ENCODE peak calls at places on chromosomes 4 and X, in ten cellular contexts. B is GM20000, Z is heart right ventricle, C is tibial artery, G is nephron progenitor cell, T is uterus, R is foreskin fibroblast, A is left lung, W is mucosa of descending colon, O is astrocyte of the spinal cord. H is an unnamed sample.

GRCh38 chrX:139077303-139078131 is 366.0 kb upstream of the FGF13 start:
- DNase-seq in Z (no peak), R (peak), W (no peak), O (peak), C (no peak), A (no peak), G (no peak), B (no peak), T (no peak), H (peak)

GRCh38 chr4:2660596-2661211 is 95.4 kb downstream of the TNIP2 start:
- DNase-seq in W (no peak), R (peak), B (no peak), Z (no peak), C (no peak), A (no peak), T (no peak), O (no peak), G (no peak), H (no peak)

GRCh38 chrX:46979340-46979739 is 67.1 kb downstream of the JADE3 start:
- DNase-seq in W (no peak), Z (no peak), C (no peak), O (peak), B (no peak), R (peak), G (no peak), A (no peak), T (no peak), H (peak)

GRCh38 chr4:57492479-57492878 is 382.3 kb upstream of the IGFBP7 start:
- DNase-seq in C (no peak), T (no peak), W (no peak), Z (peak), B (no peak), O (no peak), R (no peak), G (no peak), A (no peak), H (no peak)

GRCh38 chr4:12041828-12042227 is 613.1 kb upstream of the HS3ST1 start:
- DNase-seq in O (no peak), Z (no peak), T (no peak), C (no peak), G (peak), A (no peak), B (no peak), R (no peak), W (no peak), H (no peak)

GRCh38 chr4:82500106-82500738 is 61.6 kb downstream of the TMEM150C start:
- DNase-seq in Z (no peak), G (no peak), B (no peak), A (no peak), W (no peak), R (peak), C (no peak), T (no peak), O (no peak), H (peak)

GRCh38 chr4:40228497-40229365 is 31.9 kb downstream of the RHOH start:
- DNase-seq in R (no peak), G (no peak), O (no peak), B (peak), A (no peak), T (no peak), C (no peak), Z (no peak), W (no peak), H (no peak)

GRCh38 chr4:77415689-77416088 is 189.9 kb upstream of the CXCL13 start:
- DNase-seq in G (no peak), Z (no peak), O (no peak), C (no peak), B (no peak), A (no peak), W (no peak), R (no peak), T (no peak), H (no peak)

GRCh38 chr4:131534944-131535640 is 1614.0 kb upstream of the PCDH10 start:
- DNase-seq in B (no peak), Z (no peak), A (no peak), O (no peak), G (no peak), W (no peak), T (no peak), R (no peak), C (no peak), H (no peak)

GRCh38 chr4:153205028-153205648 is 895 bp downstream of the TRIM2 start:
- DNase-seq in A (no peak), B (no peak), T (no peak), G (peak), O (no peak), C (no peak), Z (no peak), R (no peak), W (peak), H (no peak)

GRCh38 chrX:153816821-153817220 is 13.5 kb downstream of the PDZD4 start:
- DNase-seq in G (no peak), B (no peak), O (no peak), W (no peak), C (no peak), A (no peak), T (no peak), R (no peak), Z (no peak), H (no peak)

DNA sequence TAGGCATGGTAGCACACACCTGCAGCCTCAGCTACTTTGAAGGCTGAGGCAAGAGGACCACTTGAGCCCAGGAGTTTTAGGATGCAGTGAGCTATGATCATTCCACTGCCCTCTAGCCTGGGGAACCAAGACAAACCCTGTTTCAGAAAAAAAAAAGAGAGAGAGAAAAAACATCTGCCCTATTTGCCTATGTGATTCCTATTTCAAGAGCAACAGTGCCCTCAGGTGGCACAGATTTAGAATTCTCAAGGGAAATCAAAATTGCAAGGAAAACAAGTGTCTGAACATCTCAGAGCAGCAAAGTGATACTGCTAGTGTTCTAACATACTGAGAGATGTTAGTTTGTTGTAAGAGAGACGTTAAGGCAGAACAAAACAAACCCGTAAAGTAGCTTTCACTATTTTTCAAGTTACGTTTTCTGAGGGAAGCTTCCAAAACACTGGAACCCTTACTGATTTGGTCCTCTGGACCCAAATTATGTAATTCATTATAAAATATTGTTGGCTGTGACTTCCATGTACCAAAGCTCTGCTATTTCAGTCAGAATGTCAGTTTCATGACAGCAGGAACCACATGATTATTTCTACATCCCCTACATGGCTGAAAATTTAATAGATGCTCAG is 7.9 kb downstream of the BDH2 start:
- DNase-seq in T (no peak), Z (no peak), R (peak), A (no peak), G (peak), O (peak), B (peak), C (no peak), W (no peak), H (peak)
- TF ChIP-seq CTCF in T (peak), Z (no peak), R (peak), A (peak), G (peak), O (peak), B (peak), C (no peak), W (no peak), H (peak)

DNA sequence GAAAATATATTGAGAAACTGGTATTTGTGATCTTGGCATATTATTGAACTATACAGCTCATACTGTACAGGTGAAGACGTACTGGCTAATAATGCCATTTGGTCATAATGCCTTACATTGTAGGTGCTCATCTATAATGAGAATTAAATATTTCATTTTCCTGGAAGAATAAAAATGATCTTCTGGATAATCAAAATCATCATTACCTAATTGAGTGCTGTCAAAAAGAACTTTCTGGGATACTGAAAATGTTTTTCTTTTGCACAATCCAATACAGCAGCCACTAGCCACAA is 4.1 kb downstream of the RASGEF1B start:
- DNase-seq in B (no peak), O (no peak), T (no peak), Z (no peak), W (no peak), R (no peak), G (no peak), A (no peak), C (no peak), H (no peak)
- TF ChIP-seq CTCF in B (no peak), O (no peak), T (no peak), Z (no peak), W (no peak), R (no peak), G (peak), A (no peak), C (no peak), H (peak)

DNA sequence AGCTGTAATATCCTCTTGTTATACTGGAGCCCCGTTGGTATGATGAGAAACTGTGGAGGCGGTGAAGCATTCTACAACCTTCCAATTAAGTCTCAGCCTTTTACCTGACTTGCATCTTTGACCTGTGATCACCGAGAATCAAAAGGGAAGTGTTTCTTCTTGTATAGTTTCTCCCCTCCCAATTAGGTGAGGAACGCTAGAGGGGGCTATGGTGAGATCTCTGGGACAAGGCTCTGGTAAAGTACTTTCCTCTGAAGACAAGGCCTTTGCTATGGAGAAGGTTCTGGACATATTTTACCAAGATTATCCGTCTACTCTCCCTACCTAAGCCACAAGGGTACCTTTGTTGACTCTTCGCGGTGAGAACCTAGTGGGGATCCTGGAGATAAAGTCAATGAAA is 111.3 kb downstream of the CBLL2 start:
- DNase-seq in A (no peak), B (no peak), T (no peak), R (no peak), W (no peak), C (no peak), O (no peak), G (no peak), Z (no peak), H (no peak)
- TF ChIP-seq CTCF in A (no peak), B (no peak), T (no peak), R (no peak), W (no peak), C (no peak), O (peak), G (no peak), Z (no peak), H (no peak)

DNA sequence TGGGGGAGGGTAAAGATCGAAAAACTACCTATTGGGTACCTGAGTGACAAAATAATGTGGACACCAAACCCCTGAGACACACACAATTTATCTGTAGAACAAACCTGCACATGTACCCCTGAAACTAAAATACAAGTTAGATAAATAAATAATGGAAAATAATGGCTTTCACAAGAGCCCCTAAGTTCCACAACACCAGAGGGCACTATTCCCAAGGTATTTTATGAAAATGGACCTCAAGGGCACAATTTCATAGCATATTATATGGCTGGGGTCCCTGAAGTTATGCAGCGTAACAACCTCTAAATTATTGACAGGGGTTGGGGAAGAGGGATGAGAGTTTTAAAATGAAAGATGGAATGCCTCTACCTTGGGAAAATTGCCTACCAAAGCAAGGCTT is 81.3 kb upstream of the TMEM33 start:
- DNase-seq in O (no peak), C (no peak), G (no peak), R (no peak), A (no peak), Z (no peak), B (no peak), W (no peak), T (no peak), H (no peak)
- TF ChIP-seq CTCF in O (no peak), C (no peak), G (no peak), R (no peak), A (no peak), Z (no peak), B (no peak), W (no peak), T (no peak), H (peak)

GRCh38 chr4:168188754-168189153 is 96.4 kb downstream of the ANXA10 start:
- DNase-seq in R (no peak), C (no peak), T (no peak), B (no peak), G (no peak), W (no peak), A (no peak), O (no peak), Z (no peak), H (no peak)

DNA sequence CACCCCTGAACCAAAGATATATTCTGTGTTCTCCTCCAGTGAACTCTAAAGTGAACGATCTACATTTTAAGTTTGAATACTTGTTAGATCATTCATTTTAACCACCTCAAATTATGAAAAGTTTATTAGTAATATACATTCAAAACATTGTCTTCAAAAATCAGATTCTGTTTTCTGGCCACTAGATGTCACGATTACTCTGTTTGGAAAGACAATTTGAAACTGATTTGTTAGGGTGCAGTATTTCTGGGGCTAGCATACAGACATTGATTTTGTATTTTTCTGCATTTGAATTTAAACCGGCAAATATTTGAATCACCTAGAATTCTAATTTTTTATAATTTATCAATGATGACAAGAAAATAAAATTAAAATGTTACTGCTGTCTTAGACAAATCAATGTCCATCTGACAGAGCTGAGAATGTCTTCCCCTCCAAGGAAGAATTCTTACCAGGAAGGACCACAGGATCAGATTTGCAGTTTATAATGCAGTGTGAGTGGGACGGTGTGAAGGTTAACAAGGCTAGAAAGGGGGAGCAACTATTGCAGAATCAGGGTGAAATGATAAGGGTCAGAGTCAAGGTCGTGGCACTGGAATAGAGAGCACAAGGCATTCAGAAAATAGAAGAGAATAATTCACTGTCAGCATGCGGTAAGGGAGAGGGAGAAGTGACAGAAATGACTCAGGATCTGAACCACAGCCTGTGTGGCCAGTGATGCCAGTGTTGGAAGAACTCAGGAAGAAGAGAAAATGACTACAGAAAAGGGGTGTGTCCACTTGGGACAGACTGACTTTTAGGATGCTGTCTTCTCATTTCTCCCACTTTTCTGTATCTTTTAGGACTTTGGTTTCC is 91.6 kb downstream of the ANXA10 start:
- DNase-seq in R (peak), T (no peak), O (peak), G (no peak), C (no peak), B (peak), A (no peak), W (no peak), Z (no peak), H (peak)
- TF ChIP-seq CTCF in R (peak), T (peak), O (peak), G (peak), C (no peak), B (no peak), A (peak), W (no peak), Z (peak), H (peak)

H was measured in HFFc6.